ENCODE peak calls at places on chromosome 14, in ten cellular contexts. M is psoas muscle; E is neural progenitor cell; H is gastrocnemius medialis; P is effector memory CD4-positive, alpha-beta T cell; D is lung; F is right atrium auricular region; J is PC-3; A is breast epithelium; O is thoracic aorta. B is an unnamed sample.

GRCh38 chr14:75905505-75905904 is 76.3 kb downstream of the TGFB3 start:
- DNase-seq in E (no peak), P (no peak), M (no peak), F (peak), O (no peak), D (peak), J (no peak), A (no peak), H (peak), B (no peak)

GRCh38 chr14:31692376-31692781 is 131.2 kb downstream of the NUBPL start:
- DNase-seq in F (no peak), A (no peak), E (no peak), M (no peak), H (no peak), J (no peak), D (no peak), P (no peak), O (no peak), B (no peak)

GRCh38 chr14:21069388-21070082 is 569 bp upstream of the ARHGEF40 start:
- DNase-seq in M (no peak), O (no peak), J (no peak), P (no peak), E (peak), A (no peak), H (no peak), D (no peak), F (no peak), B (peak)

GRCh38 chr14:26775765-26776577 is 178.1 kb upstream of the NOVA1 start:
- DNase-seq in P (no peak), F (no peak), J (peak), M (no peak), O (no peak), A (no peak), D (no peak), H (no peak), E (no peak), B (no peak)

GRCh38 chr14:105092912-105093425 is 27.7 kb upstream of the GPR132 start:
- DNase-seq in E (peak), M (no peak), O (no peak), J (peak), D (peak), H (no peak), F (no peak), P (peak), A (peak), B (no peak)

GRCh38 chr14:50666772-50667490 is 1.2 kb downstream of the SAV1 start:
- DNase-seq in A (no peak), M (no peak), F (peak), O (no peak), J (peak), D (no peak), P (no peak), H (peak), E (peak), B (no peak)

GRCh38 chr14:101470266-101470665 is 91.0 kb upstream of the DIO3 start:
- DNase-seq in E (no peak), A (no peak), D (no peak), P (no peak), O (no peak), H (no peak), F (peak), M (no peak), J (no peak), B (no peak)

GRCh38 chr14:104109121-104109541 is 23.6 kb downstream of the ASPG start:
- DNase-seq in E (no peak), M (no peak), F (no peak), P (no peak), A (peak), H (no peak), J (no peak), D (no peak), O (no peak), B (no peak)

GRCh38 chr14:54920052-54920451 is 17.4 kb upstream of the GCH1 start:
- DNase-seq in E (no peak), A (no peak), P (no peak), D (no peak), O (no peak), J (no peak), M (no peak), F (no peak), H (no peak), B (no peak)

GRCh38 chr14:60153996-60154395 is 11.2 kb downstream of the DHRS7 start:
- DNase-seq in D (no peak), A (no peak), F (no peak), P (no peak), J (no peak), E (no peak), O (no peak), M (no peak), H (no peak), B (no peak)

GRCh38 chr14:77027538-77028383 is 747 bp downstream of the IRF2BPL start:
- DNase-seq in D (peak), E (peak), H (peak), M (peak), A (peak), O (no peak), J (peak), F (no peak), P (peak), B (peak)

GRCh38 chr14:56886471-56887062 is 76.3 kb upstream of the OTX2 start:
- DNase-seq in F (no peak), M (no peak), E (no peak), J (no peak), H (no peak), D (no peak), P (no peak), A (no peak), O (no peak), B (no peak)

GRCh38 chr14:29085546-29085945 is 319.0 kb downstream of the FOXG1 start:
- DNase-seq in O (no peak), H (no peak), A (no peak), F (no peak), E (peak), M (no peak), J (peak), D (no peak), P (no peak), B (no peak)

GRCh38 chr14:83923836-83924235 is 1606.1 kb upstream of the FLRT2 start:
- DNase-seq in A (no peak), M (no peak), F (no peak), E (no peak), D (no peak), O (no peak), J (no peak), P (no peak), H (no peak), B (no peak)
- H3K27ac ChIP-seq in A (no peak), M (no peak), F (no peak), E (no peak), D (no peak), O (no peak), J (no peak), P (no peak), H (no peak), B (no peak)

GRCh38 chr14:68140111-68140741 is 320.6 kb downstream of the RAD51B start:
- DNase-seq in M (no peak), E (peak), O (no peak), F (peak), P (no peak), A (no peak), H (no peak), D (peak), J (peak), B (no peak)
- H3K27ac ChIP-seq in M (peak), E (peak), O (peak), F (peak), P (no peak), A (peak), H (peak), D (peak), J (peak), B (no peak)

GRCh38 chr14:52315355-52315718 is 1.2 kb downstream of the PTGER2 start:
- DNase-seq in F (no peak), A (no peak), E (peak), H (no peak), O (no peak), J (no peak), P (no peak), D (no peak), M (no peak), B (no peak)

GRCh38 chr14:52314521-52315354 is 626 bp downstream of the PTGER2 start:
- DNase-seq in H (no peak), M (peak), D (no peak), A (no peak), E (peak), J (no peak), P (no peak), F (no peak), O (no peak), B (no peak)

GRCh38 chr14:52313903-52314481 is at the start of gene PTGER2:
- DNase-seq in H (peak), D (peak), P (peak), O (peak), A (peak), E (peak), J (peak), M (peak), F (peak), B (no peak)

GRCh38 chr14:52312872-52313492 is 1.1 kb upstream of the PTGER2 start:
- DNase-seq in D (no peak), A (no peak), H (no peak), P (no peak), M (no peak), O (no peak), E (no peak), F (no peak), J (no peak), B (no peak)

GRCh38 chr14:52313493-52313881 is 625 bp upstream of the PTGER2 start:
- DNase-seq in M (no peak), E (no peak), P (no peak), O (no peak), H (no peak), A (no peak), D (no peak), J (no peak), F (no peak), B (no peak)
- H3K27ac ChIP-seq in M (no peak), E (no peak), P (peak), O (no peak), H (no peak), A (no peak), D (peak), J (no peak), F (peak), B (no peak)

DNA sequence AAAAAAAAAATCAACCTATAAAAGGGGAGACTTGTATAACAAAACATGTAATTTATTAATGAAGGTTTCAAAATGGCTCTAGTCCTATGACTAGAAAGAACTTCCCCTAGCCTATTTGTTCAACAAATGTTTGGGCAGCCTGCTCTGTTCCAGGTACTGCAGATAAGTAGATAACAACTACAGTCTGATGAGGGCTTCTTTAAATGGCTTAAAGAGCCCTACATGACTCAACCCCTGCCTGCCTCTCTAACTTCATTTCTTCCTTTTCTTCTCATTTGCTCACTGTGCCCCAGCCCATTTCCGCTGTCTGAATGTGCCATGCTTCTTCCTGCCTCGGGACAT is 21.5 kb downstream of the ALDH6A1 start:
- DNase-seq in F (no peak), J (peak), M (no peak), A (no peak), D (no peak), O (no peak), H (no peak), P (no peak), E (no peak), B (no peak)
- H3K27ac ChIP-seq in F (no peak), J (peak), M (no peak), A (no peak), D (no peak), O (no peak), H (no peak), P (no peak), E (no peak), B (no peak)

GRCh38 chr14:102508410-102508773 is 1.2 kb downstream of the ANKRD9 start:
- DNase-seq in M (peak), D (no peak), P (no peak), J (peak), O (no peak), H (peak), E (no peak), F (no peak), A (no peak), B (no peak)

GRCh38 chr14:102511538-102511937 is 2.0 kb upstream of the ANKRD9 start:
- DNase-seq in D (no peak), A (no peak), J (no peak), P (no peak), H (no peak), E (no peak), O (no peak), M (no peak), F (no peak), B (no peak)

GRCh38 chr14:102510616-102511520 is 1.3 kb upstream of the ANKRD9 start:
- DNase-seq in E (peak), O (no peak), A (no peak), J (peak), P (no peak), H (no peak), F (no peak), M (no peak), D (no peak), B (no peak)

GRCh38 chr14:102508774-102509743 is 517 bp downstream of the ANKRD9 start:
- DNase-seq in A (no peak), F (peak), J (peak), E (no peak), D (no peak), H (peak), P (peak), M (peak), O (no peak), B (peak)

GRCh38 chr14:102509744-102510615 is at the start of gene ANKRD9:
- DNase-seq in J (peak), H (peak), D (peak), E (peak), O (peak), F (peak), M (peak), A (peak), P (peak), B (peak)
- H3K27ac ChIP-seq in J (peak), H (peak), D (peak), E (no peak), O (peak), F (peak), M (peak), A (peak), P (peak), B (peak)

DNA sequence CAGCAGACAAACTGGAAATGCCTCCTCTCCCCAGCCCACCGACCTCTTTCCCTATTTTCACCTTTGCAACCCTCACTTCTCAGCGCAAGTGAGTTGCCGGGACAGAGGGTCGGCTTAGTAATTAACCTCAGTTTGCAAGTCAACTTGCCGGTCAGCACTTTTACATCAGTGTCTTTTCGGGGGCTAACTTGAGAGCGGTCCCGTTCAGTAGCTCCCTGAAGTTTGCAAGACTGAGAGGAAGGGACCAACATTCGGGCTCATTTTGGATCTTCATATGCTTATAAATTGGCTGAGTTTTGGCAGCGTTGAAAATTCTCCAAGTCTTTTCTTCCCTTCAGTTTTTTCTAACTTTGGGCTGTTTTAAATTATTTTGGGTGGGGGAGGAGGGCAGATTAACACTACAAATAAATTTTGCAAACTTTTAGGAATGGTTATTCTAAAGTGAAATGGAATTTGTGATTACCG is 846 bp downstream of the BRMS1L start:
- DNase-seq in A (no peak), D (no peak), P (no peak), H (no peak), M (no peak), J (no peak), E (no peak), O (no peak), F (no peak), B (no peak)
- H3K27ac ChIP-seq in A (peak), D (peak), P (peak), H (peak), M (peak), J (no peak), E (peak), O (no peak), F (peak), B (peak)

B was measured in substantia nigra.